ENCODE peak calls at places on chromosome 14, in eight cellular contexts. U is heart left ventricle; A is IMR-90; H is CD4-positive, CD25-positive, alpha-beta regulatory T cell; N is right lobe of liver; B is H9; E is mammary epithelial cell; G is upper lobe of left lung. I is an unnamed sample. For H3K27me3 and H3K9me3, the result is how much of the 10 kb centered on the place peaks cover.

GRCh38 chr14:35708072-35708471 is 101.0 kb downstream of the RALGAPA1 start:
- DNase-seq in U (no peak), A (peak), H (no peak), N (no peak), B (no peak), E (no peak), G (no peak), I (no peak)

GRCh38 chr14:27929823-27930347 is 836.7 kb upstream of the FOXG1 start:
- DNase-seq in U (no peak), A (no peak), H (no peak), N (no peak), B (no peak), E (no peak), G (no peak), I (no peak)

GRCh38 chr14:39393289-39393688 is 38.9 kb downstream of the FBXO33 start:
- DNase-seq in U (no peak), A (no peak), H (no peak), N (no peak), B (no peak), E (peak), G (no peak), I (no peak)

GRCh38 chr14:96501383-96501745 is 818 bp upstream of the PAPOLA start:
- DNase-seq in U (no peak), A (no peak), H (no peak), N (no peak), B (no peak), E (no peak), G (no peak), I (no peak)

GRCh38 chr14:94771191-94771905 is 1.4 kb upstream of the GSC start:
- DNase-seq in U (no peak), A (no peak), H (no peak), N (no peak), B (no peak), E (no peak), G (no peak), I (no peak)

GRCh38 chr14:21087294-21088091 is 11.0 kb downstream of the ZNF219 start:
- DNase-seq in U (no peak), A (peak), H (peak), N (no peak), B (peak), E (peak), G (no peak), I (no peak)

GRCh38 chr14:60722836-60723217 is 1.3 kb downstream of the SIX4 start:
- DNase-seq in U (no peak), A (peak), H (no peak), N (no peak), B (peak), E (no peak), G (peak), I (no peak)

GRCh38 chr14:88380405-88380804 is 5.1 kb upstream of the SPATA7 start:
- DNase-seq in U (no peak), A (peak), H (no peak), N (no peak), B (no peak), E (no peak), G (no peak), I (no peak)

GRCh38 chr14:100825691-100826331 is at the start of gene MEG3:
- DNase-seq in U (peak), A (peak), H (no peak), N (no peak), B (no peak), E (no peak), G (no peak), I (no peak)

GRCh38 chr14:39683711-39684110 is 251.5 kb upstream of the FBXO33 start:
- DNase-seq in U (no peak), A (no peak), H (no peak), N (no peak), B (no peak), E (no peak), G (no peak), I (no peak)

GRCh38 chr14:81478446-81478845 is 55.2 kb downstream of the SEL1L start:
- DNase-seq in U (no peak), A (no peak), H (no peak), N (no peak), B (no peak), E (no peak), G (no peak), I (no peak)

GRCh38 chr14:103205541-103205906 is 82.3 kb downstream of the TNFAIP2 start:
- DNase-seq in U (no peak), A (no peak), H (no peak), N (no peak), B (no peak), E (no peak), G (no peak), I (no peak)

GRCh38 chr14:91875515-91876286 is 8.4 kb upstream of the TC2N start:
- DNase-seq in U (no peak), A (no peak), H (no peak), N (peak), B (no peak), E (no peak), G (no peak), I (no peak)

GRCh38 chr14:91415794-91416743 is 1.6 kb downstream of the CCDC88C start:
- DNase-seq in U (no peak), A (no peak), H (peak), N (no peak), B (no peak), E (no peak), G (peak), I (no peak)

GRCh38 chr14:105767315-105767714 is 240.9 kb downstream of the TMEM121 start:
- DNase-seq in U (no peak), A (no peak), H (no peak), N (no peak), B (no peak), E (no peak), G (no peak), I (no peak)

GRCh38 chr14:93536945-93537344 is 106.2 kb downstream of the UNC79 start:
- DNase-seq in U (no peak), A (no peak), H (no peak), N (no peak), B (peak), E (peak), G (no peak), I (no peak)

GRCh38 chr14:30808576-30808975 is 65.8 kb upstream of the COCH start:
- DNase-seq in U (no peak), A (no peak), H (no peak), N (no peak), B (no peak), E (peak), G (no peak), I (no peak)

GRCh38 chr14:48261436-48261835 is 586.0 kb upstream of the MDGA2 start:
- DNase-seq in U (no peak), A (no peak), H (no peak), N (no peak), B (no peak), E (no peak), G (no peak), I (no peak)

GRCh38 chr14:22849212-22849819 is 12.9 kb downstream of the MMP14 start:
- DNase-seq in U (peak), A (no peak), H (no peak), N (peak), B (no peak), E (peak), G (no peak), I (peak)

GRCh38 chr14:104086661-104087461 is 1.4 kb downstream of the ASPG start:
- DNase-seq in U (peak), A (no peak), H (no peak), N (peak), B (peak), E (no peak), G (no peak), I (no peak)

GRCh38 chr14:91078095-91078737 is 17.8 kb upstream of the RPS6KA5 start:
- DNase-seq in U (no peak), A (no peak), H (peak), N (no peak), B (no peak), E (no peak), G (no peak), I (no peak)

GRCh38 chr14:103522649-103523582 is at the start of gene CKB:
- DNase-seq in U (peak), A (peak), H (no peak), N (peak), B (peak), E (no peak), G (no peak), I (peak)

GRCh38 chr14:105155681-105156413 is 12.7 kb downstream of the JAG2 start:
- DNase-seq in U (peak), A (no peak), H (no peak), N (no peak), B (no peak), E (no peak), G (no peak), I (no peak)

GRCh38 chr14:21940887-21941855 is 267.6 kb upstream of the OR4E1 start:
- DNase-seq in U (no peak), A (peak), H (peak), N (no peak), B (peak), E (peak), G (no peak), I (no peak)

GRCh38 chr14:21097616-21098133 is 780 bp downstream of the ZNF219 start:
- DNase-seq in U (no peak), A (no peak), H (no peak), N (no peak), B (peak), E (no peak), G (no peak), I (peak)

GRCh38 chr14:21320913-21321312 is 41.0 kb downstream of the RPGRIP1 start:
- DNase-seq in U (no peak), A (no peak), H (no peak), N (no peak), B (no peak), E (no peak), G (no peak), I (no peak)

DNA sequence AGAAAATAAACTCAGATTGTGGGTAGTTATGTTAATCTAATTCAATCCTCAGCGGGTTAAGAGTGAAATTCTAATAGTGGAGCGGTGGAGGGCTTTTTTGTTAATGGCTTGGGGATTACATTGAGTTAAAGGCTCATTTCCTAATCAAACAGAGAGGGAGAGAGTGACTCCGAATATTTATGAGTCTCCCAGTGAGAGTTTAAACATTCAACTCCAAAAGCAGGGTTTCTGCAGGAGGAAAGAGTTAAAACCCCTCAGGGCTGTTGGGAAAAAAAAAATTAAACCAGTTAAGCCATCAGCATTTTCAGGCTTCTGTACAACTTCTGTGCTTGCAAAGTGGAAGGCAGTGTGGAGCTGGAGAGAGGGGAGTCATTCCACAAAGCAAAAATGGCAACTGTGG is 62.1 kb upstream of the ESRRB start:
- DNase-seq in U (no peak), A (no peak), H (no peak), N (no peak), B (no peak), E (no peak), G (no peak), I (no peak)
- H3K27me3 ChIP-seq in U (under half), A (under half), H (under half), N (under half), B (under half), E (under half), G (under half), I (under half)

GRCh38 chr14:102042699-102043098 is 44.1 kb downstream of the HSP90AA1 start:
- DNase-seq in U (no peak), A (no peak), H (no peak), N (no peak), B (no peak), E (no peak), G (no peak), I (no peak)
- H3K27ac ChIP-seq in U (peak), A (no peak), H (no peak), N (no peak), B (no peak), E (no peak), G (no peak), I (no peak)

DNA sequence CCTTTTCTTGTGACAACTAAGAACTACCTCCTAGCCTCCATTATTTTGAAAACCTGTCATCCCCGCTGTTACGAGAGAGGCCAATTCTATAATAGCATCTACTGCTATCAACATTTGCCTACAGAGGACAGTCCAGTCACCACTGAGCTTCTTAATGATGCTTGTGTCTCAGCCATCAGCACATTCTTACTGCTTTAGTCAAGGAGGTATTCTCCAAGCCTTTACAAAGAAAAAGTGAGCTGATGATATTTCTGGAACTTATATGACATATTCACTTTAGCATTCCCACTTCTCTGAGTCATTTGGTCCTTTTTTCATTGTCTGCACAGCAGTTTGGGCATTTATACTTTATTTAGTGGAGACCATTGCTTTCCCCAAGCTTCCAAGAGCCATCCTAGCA is 497.7 kb upstream of the RPL10L start:
- DNase-seq in U (no peak), A (no peak), H (no peak), N (no peak), B (no peak), E (no peak), G (no peak), I (no peak)
- H3K9me3 ChIP-seq in U (under half), A (under half), H (under half), N (under half), B (under half), E (under half), G (under half), I (under half)

GRCh38 chr14:65278589-65278988 is 133.9 kb upstream of the FUT8 start:
- DNase-seq in U (no peak), A (no peak), H (no peak), N (no peak), B (no peak), E (no peak), G (no peak), I (no peak)

GRCh38 chr14:65279510-65279909 is 133.0 kb upstream of the FUT8 start:
- DNase-seq in U (no peak), A (no peak), H (no peak), N (no peak), B (no peak), E (no peak), G (no peak), I (no peak)

GRCh38 chr14:65279958-65280357 is 132.6 kb upstream of the FUT8 start:
- DNase-seq in U (no peak), A (no peak), H (no peak), N (no peak), B (no peak), E (no peak), G (no peak), I (no peak)

GRCh38 chr14:65277580-65278270 is 134.8 kb upstream of the FUT8 start:
- DNase-seq in U (no peak), A (no peak), H (no peak), N (no peak), B (no peak), E (no peak), G (no peak), I (no peak)

GRCh38 chr14:65277027-65277426 is 135.5 kb upstream of the FUT8 start:
- DNase-seq in U (no peak), A (peak), H (no peak), N (no peak), B (no peak), E (peak), G (no peak), I (no peak)
- H3K27me3 ChIP-seq in U (under half), A (under half), H (under half), N (under half), B (under half), E (under half), G (under half), I (under half)

GRCh38 chr14:58876613-58877012 is 238.9 kb downstream of the DACT1 start:
- DNase-seq in U (no peak), A (peak), H (no peak), N (no peak), B (no peak), E (no peak), G (no peak), I (no peak)

GRCh38 chr14:58878740-58879139 is 241.0 kb downstream of the DACT1 start:
- DNase-seq in U (no peak), A (peak), H (no peak), N (no peak), B (no peak), E (no peak), G (no peak), I (no peak)

GRCh38 chr14:58884442-58884841 is 246.7 kb downstream of the DACT1 start:
- DNase-seq in U (no peak), A (no peak), H (peak), N (no peak), B (no peak), E (no peak), G (no peak), I (no peak)

GRCh38 chr14:58882577-58883018 is 244.8 kb downstream of the DACT1 start:
- DNase-seq in U (peak), A (peak), H (no peak), N (no peak), B (no peak), E (no peak), G (no peak), I (no peak)

GRCh38 chr14:58881433-58881832 is 243.7 kb downstream of the DACT1 start:
- DNase-seq in U (no peak), A (no peak), H (no peak), N (no peak), B (no peak), E (no peak), G (no peak), I (no peak)
- H3K27ac ChIP-seq in U (no peak), A (no peak), H (no peak), N (no peak), B (no peak), E (no peak), G (no peak), I (no peak)

GRCh38 chr14:55316528-55316927 is 45.3 kb downstream of the FBXO34 start:
- DNase-seq in U (no peak), A (no peak), H (no peak), N (no peak), B (no peak), E (no peak), G (no peak), I (no peak)
- H3K9me3 ChIP-seq in U (under half), A (under half), H (under half), N (under half), B (under half), E (under half), G (under half), I (under half)

GRCh38 chr14:72891666-72892102 is 2.2 kb downstream of the DPF3 start:
- DNase-seq in U (no peak), A (no peak), H (no peak), N (no peak), B (no peak), E (no peak), G (no peak), I (no peak)
- H3K27me3 ChIP-seq in U (under half), A (under half), H (under half), N (under half), B (under half), E (under half), G (under half), I (under half)

DNA sequence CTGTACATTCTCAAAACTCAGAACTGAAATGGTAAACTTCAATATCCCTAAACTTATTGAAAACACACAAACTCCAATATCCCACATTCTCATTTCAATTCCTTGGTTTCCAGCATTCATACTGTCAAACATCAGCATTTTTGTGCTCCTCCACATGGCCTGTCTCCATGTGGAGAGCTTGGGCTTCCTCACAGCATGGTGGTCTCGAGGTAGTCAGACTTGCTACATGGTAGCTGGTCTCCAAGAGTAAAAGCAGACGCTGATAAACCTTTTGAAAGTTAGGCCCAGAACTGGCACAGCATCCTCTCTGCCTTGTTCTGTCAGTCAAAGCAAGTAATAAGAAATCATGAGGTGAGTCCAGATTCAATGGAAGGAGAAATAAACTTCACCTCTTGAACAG is 70.5 kb downstream of the VCPKMT start:
- DNase-seq in U (no peak), A (no peak), H (no peak), N (no peak), B (no peak), E (no peak), G (no peak), I (no peak)
- H3K27ac ChIP-seq in U (peak), A (no peak), H (peak), N (peak), B (no peak), E (peak), G (peak), I (peak)

GRCh38 chr14:50471838-50472465 is 60.4 kb downstream of the MAP4K5 start:
- DNase-seq in U (no peak), A (no peak), H (no peak), N (no peak), B (no peak), E (no peak), G (no peak), I (no peak)
- H3K9me3 ChIP-seq in U (under half), A (under half), H (half or more), N (under half), B (under half), E (under half), G (under half), I (under half)